ENCODE peak calls at places on chromosomes 12 and 14, in four cellular contexts. I is HepG2, W is GM12878, D is H1. N is an unnamed sample.

GRCh38 chr12:120015313-120015712 is 26.3 kb downstream of the BICDL1 start:
- DNase-seq in I (no peak), W (peak; percentile 35), D (no peak), N (no peak)

GRCh38 chr14:106013879-106014376 is 487.5 kb downstream of the TMEM121 start:
- DNase-seq in I (no peak), W (no peak), D (no peak), N (no peak)

GRCh38 chr12:77485961-77486579 is 344.6 kb upstream of the NAV3 start:
- DNase-seq in I (no peak), W (no peak), D (no peak), N (peak; percentile 37)

GRCh38 chr12:91272456-91273063 is 89.9 kb upstream of the DCN start:
- DNase-seq in I (no peak), W (no peak), D (peak; percentile 49), N (peak; percentile 81)

GRCh38 chr14:22554706-22555572 is 34.1 kb downstream of the DAD1 start:
- DNase-seq in I (no peak), W (no peak), D (no peak), N (no peak)

GRCh38 chr12:116980083-116980482 is 69.3 kb downstream of the FBXW8 start:
- DNase-seq in I (no peak), W (no peak), D (no peak), N (no peak)

GRCh38 chr12:29640589-29641345 is 143.0 kb downstream of the TMTC1 start:
- DNase-seq in I (peak; percentile 63), W (no peak), D (no peak), N (peak; percentile 19)

GRCh38 chr12:119245904-119246494 is 67.3 kb downstream of the HSPB8 start:
- DNase-seq in I (peak; percentile 20), W (no peak), D (no peak), N (no peak)

GRCh38 chr12:53538209-53538689 is 31.0 kb upstream of the NPFF start:
- DNase-seq in I (peak; percentile 94), W (no peak), D (no peak), N (no peak)

GRCh38 chr14:103501921-103502669 is 20.5 kb downstream of the CKB start:
- DNase-seq in I (no peak), W (no peak), D (no peak), N (no peak)

GRCh38 chr12:128819293-128820144 is 4.2 kb downstream of the SLC15A4 start:
- DNase-seq in I (no peak), W (no peak), D (no peak), N (peak; percentile 20)

GRCh38 chr14:103013028-103013427 is 44.3 kb downstream of the CDC42BPB start:
- DNase-seq in I (no peak), W (no peak), D (no peak), N (no peak)

GRCh38 chr14:21070083-21070609 is at the start of gene ARHGEF40:
- DNase-seq in I (no peak), W (no peak), D (no peak), N (peak; percentile 60)

GRCh38 chr14:65095633-65096205 is 6.6 kb downstream of the MAX start:
- DNase-seq in I (no peak), W (no peak), D (no peak), N (no peak)

GRCh38 chr14:90483551-90483950 is 86.7 kb downstream of the CALM1 start:
- DNase-seq in I (no peak), W (no peak), D (no peak), N (peak; percentile 12)

GRCh38 chr12:55676707-55677106 is 31.0 kb downstream of the ITGA7 start:
- DNase-seq in I (no peak), W (no peak), D (no peak), N (no peak)

GRCh38 chr14:28676481-28676880 is 90.1 kb upstream of the FOXG1 start:
- DNase-seq in I (no peak), W (no peak), D (no peak), N (no peak)

GRCh38 chr14:21092147-21093011 is 6.1 kb downstream of the ZNF219 start:
- DNase-seq in I (peak; percentile 72), W (no peak), D (peak; percentile 99), N (peak; percentile 91)

GRCh38 chr12:6904280-6905276 is at the start of gene LRRC23:
- DNase-seq in I (peak; percentile 90), W (peak; percentile 87), D (peak; percentile 98), N (peak; percentile 100)

GRCh38 chr14:84225243-84225642 is 1304.7 kb upstream of the FLRT2 start:
- DNase-seq in I (no peak), W (no peak), D (no peak), N (no peak)

GRCh38 chr12:104478396-104479140 is 21.8 kb downstream of the CHST11 start:
- DNase-seq in I (no peak), W (peak; percentile 80), D (no peak), N (no peak)

GRCh38 chr12:104477812-104478388 is 21.2 kb downstream of the CHST11 start:
- DNase-seq in I (no peak), W (no peak), D (no peak), N (no peak)

GRCh38 chr12:104473374-104473983 is 16.7 kb downstream of the CHST11 start:
- DNase-seq in I (no peak), W (no peak), D (no peak), N (no peak)

GRCh38 chr12:104472748-104473147 is 16.0 kb downstream of the CHST11 start:
- DNase-seq in I (no peak), W (no peak), D (no peak), N (no peak)

GRCh38 chr12:104475269-104475668 is 18.5 kb downstream of the CHST11 start:
- DNase-seq in I (no peak), W (no peak), D (no peak), N (no peak)
- H3K4me1 ChIP-seq in I (no peaks in the 10 kb centered on the region), W (peaks cover 49% of the 10 kb centered on the region), D (no peaks in the 10 kb centered on the region), N (peaks cover 3% of the 10 kb centered on the region)

GRCh38 chr14:91509083-91509877 is 830 bp downstream of the PPP4R3A start:
- DNase-seq in I (peak; percentile 67), W (no peak), D (peak; percentile 64), N (peak; percentile 56)
- H2AFZ ChIP-seq in I (no peak overlapping the region), W (peak overlapping the region; percentile 28), D (no peak overlapping the region), N (no peak overlapping the region)

GRCh38 chr14:88516742-88517418 is 37.9 kb downstream of the PTPN21 start:
- DNase-seq in I (peak; percentile 52), W (no peak), D (no peak), N (no peak)

GRCh38 chr14:88518592-88519512 is 36.0 kb downstream of the PTPN21 start:
- DNase-seq in I (no peak), W (no peak), D (no peak), N (no peak)

GRCh38 chr14:88519907-88520306 is 34.9 kb downstream of the PTPN21 start:
- DNase-seq in I (no peak), W (no peak), D (no peak), N (no peak)

GRCh38 chr14:88515499-88516221 is 39.1 kb downstream of the PTPN21 start:
- DNase-seq in I (no peak), W (no peak), D (no peak), N (no peak)
- TF ChIP-seq CREB1 in I (no peak), W (no peak), D (no peak), N (no peak)

DNA sequence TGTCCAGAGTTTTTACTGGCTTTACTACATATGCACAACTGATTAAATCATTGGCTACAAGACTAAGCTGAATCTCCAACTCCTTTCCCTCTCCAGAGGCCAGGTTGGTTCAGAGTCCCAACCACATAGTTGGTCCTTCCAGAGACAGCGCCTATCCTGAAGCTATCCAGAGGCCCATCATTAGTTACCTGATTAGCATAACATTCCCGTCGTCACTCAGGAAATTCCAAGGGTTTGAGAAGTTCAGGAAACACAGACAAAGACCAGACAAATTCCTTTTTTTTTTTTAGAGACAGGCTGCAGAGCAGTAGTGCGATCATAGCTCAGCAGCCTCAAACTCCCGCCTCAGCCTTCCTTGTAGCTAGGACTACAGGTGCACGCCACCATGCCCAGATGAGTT is 84.0 kb downstream of the DENND5B start:
- DNase-seq in I (no peak), W (no peak), D (no peak), N (peak; percentile 89)
- H3K4me1 ChIP-seq in I (no peaks in the 10 kb centered on the region), W (no peaks in the 10 kb centered on the region), D (peaks cover 17% of the 10 kb centered on the region), N (peaks cover 36% of the 10 kb centered on the region)

DNA sequence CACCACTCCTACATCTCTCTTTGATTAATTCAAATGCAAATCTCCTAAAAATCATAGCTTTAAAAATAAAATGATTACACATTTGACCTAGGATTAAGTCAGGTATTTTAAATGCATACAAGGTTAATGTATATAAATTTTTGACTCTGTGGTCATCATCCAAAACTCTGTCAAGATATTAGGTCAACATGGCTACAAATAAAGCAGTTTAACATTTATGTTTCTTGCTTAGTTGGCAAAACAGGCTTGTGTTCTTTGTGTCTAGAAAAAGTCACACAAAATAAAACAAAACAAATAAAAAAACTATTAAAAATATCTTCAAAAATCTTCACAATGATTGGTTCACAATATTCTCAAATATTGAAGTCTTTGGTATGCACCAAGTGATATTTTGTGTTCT is 473.2 kb downstream of the LRFN5 start:
- DNase-seq in I (no peak), W (no peak), D (no peak), N (no peak)
- H2AFZ ChIP-seq in I (no peak overlapping the region), W (no peak overlapping the region), D (no peak overlapping the region), N (no peak overlapping the region)

GRCh38 chr14:34766060-34766459 is 51.7 kb upstream of the CFL2 start:
- DNase-seq in I (no peak), W (no peak), D (no peak), N (no peak)
- TF ChIP-seq CREB1 in I (no peak), W (no peak), D (no peak), N (no peak)

GRCh38 chr12:49658276-49658675 is 34.9 kb downstream of the PRPF40B start:
- DNase-seq in I (no peak), W (no peak), D (no peak), N (no peak)

GRCh38 chr12:49655595-49656236 is 32.4 kb downstream of the PRPF40B start:
- DNase-seq in I (no peak), W (no peak), D (no peak), N (no peak)

GRCh38 chr12:49662998-49663843 is 39.9 kb downstream of the PRPF40B start:
- DNase-seq in I (peak; percentile 14), W (peak; percentile 75), D (no peak), N (peak; percentile 83)

GRCh38 chr12:49661191-49661590 is 37.8 kb downstream of the PRPF40B start:
- DNase-seq in I (no peak), W (no peak), D (no peak), N (no peak)

GRCh38 chr12:49659753-49660152 is 36.4 kb downstream of the PRPF40B start:
- DNase-seq in I (no peak), W (no peak), D (no peak), N (no peak)
- H3K4me1 ChIP-seq in I (peaks cover 15% of the 10 kb centered on the region), W (peaks cover 43% of the 10 kb centered on the region), D (peaks cover 5% of the 10 kb centered on the region), N (peaks cover 17% of the 10 kb centered on the region)

GRCh38 chr12:9758119-9758518 is 2.6 kb downstream of the CD69 start:
- DNase-seq in I (no peak), W (no peak), D (no peak), N (no peak)

GRCh38 chr12:9756756-9757155 is 3.9 kb downstream of the CD69 start:
- DNase-seq in I (no peak), W (no peak), D (no peak), N (no peak)

GRCh38 chr12:9756174-9756573 is 4.5 kb downstream of the CD69 start:
- DNase-seq in I (no peak), W (no peak), D (no peak), N (no peak)

GRCh38 chr12:9759680-9760592 is 765 bp downstream of the CD69 start:
- DNase-seq in I (no peak), W (no peak), D (no peak), N (no peak)

GRCh38 chr12:9757433-9758025 is 3.2 kb downstream of the CD69 start:
- DNase-seq in I (no peak), W (no peak), D (no peak), N (no peak)
- H2AFZ ChIP-seq in I (no peak overlapping the region), W (no peak overlapping the region), D (no peak overlapping the region), N (no peak overlapping the region)